ENCODE peak calls at places on chromosomes 2 and 18, in five cellular contexts. One of them, this sample, is unnamed.

GRCh38 chr2:105398522-105399206 is at the start of gene FHL2:
- DNase-seq in transverse colon: peak; percentile 78
- DNase-seq in heart left ventricle: peak; percentile 75
- DNase-seq in left ventricle myocardium inferior: peak; percentile 66
- DNase-seq in colonic mucosa: peak; percentile 77
- DNase-seq in this sample: peak; percentile 91

GRCh38 chr18:66048404-66048803 is 297.6 kb downstream of the CDH7 start:
- DNase-seq in heart left ventricle: no peak
- DNase-seq in transverse colon: no peak
- DNase-seq in colonic mucosa: no peak
- DNase-seq in left ventricle myocardium inferior: no peak
- DNase-seq in this sample: no peak

GRCh38 chr2:117981810-117982209 is 32.1 kb downstream of the CCDC93 start:
- DNase-seq in left ventricle myocardium inferior: no peak
- DNase-seq in colonic mucosa: no peak
- DNase-seq in transverse colon: no peak
- DNase-seq in heart left ventricle: no peak
- DNase-seq in this sample: no peak

GRCh38 chr2:205148756-205149155 is 533.5 kb upstream of the NRP2 start:
- DNase-seq in transverse colon: no peak
- DNase-seq in heart left ventricle: no peak
- DNase-seq in colonic mucosa: no peak
- DNase-seq in left ventricle myocardium inferior: no peak
- DNase-seq in this sample: no peak

GRCh38 chr2:146123714-146124113 is 1603.8 kb upstream of the ZEB2 start:
- DNase-seq in left ventricle myocardium inferior: no peak
- DNase-seq in colonic mucosa: no peak
- DNase-seq in heart left ventricle: no peak
- DNase-seq in transverse colon: no peak
- DNase-seq in this sample: no peak

GRCh38 chr18:12038082-12038660 is 55.5 kb upstream of the ANKRD62 start:
- DNase-seq in transverse colon: peak; percentile 26
- DNase-seq in heart left ventricle: no peak
- DNase-seq in colonic mucosa: peak; percentile 38
- DNase-seq in left ventricle myocardium inferior: no peak
- DNase-seq in this sample: peak; percentile 24

GRCh38 chr2:226692521-226693126 is 107.0 kb downstream of the IRS1 start:
- DNase-seq in transverse colon: no peak
- DNase-seq in colonic mucosa: no peak
- DNase-seq in left ventricle myocardium inferior: no peak
- DNase-seq in heart left ventricle: no peak
- DNase-seq in this sample: no peak

GRCh38 chr18:32714571-32715148 is 58.2 kb downstream of the KLHL14 start:
- DNase-seq in colonic mucosa: peak; percentile 58
- DNase-seq in heart left ventricle: no peak
- DNase-seq in left ventricle myocardium inferior: no peak
- DNase-seq in transverse colon: peak; percentile 31
- DNase-seq in this sample: peak; percentile 31

GRCh38 chr2:85413592-85414421 is 3.6 kb upstream of the CAPG start:
- DNase-seq in colonic mucosa: peak; percentile 75
- DNase-seq in transverse colon: peak; percentile 76
- DNase-seq in heart left ventricle: no peak
- DNase-seq in left ventricle myocardium inferior: no peak
- DNase-seq in this sample: no peak

GRCh38 chr2:154692927-154693326 is 5.6 kb upstream of the KCNJ3 start:
- DNase-seq in colonic mucosa: no peak
- DNase-seq in transverse colon: no peak
- DNase-seq in left ventricle myocardium inferior: no peak
- DNase-seq in heart left ventricle: no peak
- DNase-seq in this sample: no peak

GRCh38 chr18:75112486-75113096 is 96.3 kb downstream of the PTGR3 start:
- DNase-seq in transverse colon: no peak
- DNase-seq in heart left ventricle: no peak
- DNase-seq in colonic mucosa: no peak
- DNase-seq in left ventricle myocardium inferior: no peak
- DNase-seq in this sample: no peak

GRCh38 chr18:574456-575228 is 5.5 kb upstream of the CETN1 start:
- DNase-seq in transverse colon: no peak
- DNase-seq in colonic mucosa: no peak
- DNase-seq in left ventricle myocardium inferior: no peak
- DNase-seq in heart left ventricle: no peak
- DNase-seq in this sample: no peak

GRCh38 chr2:99608092-99608491 is 118.3 kb upstream of the REV1 start:
- DNase-seq in left ventricle myocardium inferior: no peak
- DNase-seq in heart left ventricle: no peak
- DNase-seq in transverse colon: no peak
- DNase-seq in colonic mucosa: no peak
- DNase-seq in this sample: no peak

GRCh38 chr18:66872277-66872676 is 268.4 kb upstream of the CDH19 start:
- DNase-seq in colonic mucosa: no peak
- DNase-seq in heart left ventricle: no peak
- DNase-seq in transverse colon: no peak
- DNase-seq in left ventricle myocardium inferior: no peak
- DNase-seq in this sample: no peak

GRCh38 chr18:63253018-63253417 is 66.6 kb downstream of the BCL2 start:
- DNase-seq in colonic mucosa: no peak
- DNase-seq in left ventricle myocardium inferior: no peak
- DNase-seq in heart left ventricle: no peak
- DNase-seq in transverse colon: no peak
- DNase-seq in this sample: no peak

GRCh38 chr2:26465981-26466471 is 11.9 kb downstream of the OTOF start:
- DNase-seq in transverse colon: no peak
- DNase-seq in left ventricle myocardium inferior: no peak
- DNase-seq in colonic mucosa: no peak
- DNase-seq in heart left ventricle: no peak
- DNase-seq in this sample: no peak

GRCh38 chr18:304887-305529 is 37.2 kb upstream of the THOC1 start:
- DNase-seq in left ventricle myocardium inferior: no peak
- DNase-seq in transverse colon: no peak
- DNase-seq in colonic mucosa: no peak
- DNase-seq in heart left ventricle: no peak
- DNase-seq in this sample: no peak

GRCh38 chr2:223959688-223960087 is 2.4 kb downstream of the MRPL44 start:
- DNase-seq in colonic mucosa: peak; percentile 33
- DNase-seq in heart left ventricle: no peak
- DNase-seq in transverse colon: no peak
- DNase-seq in left ventricle myocardium inferior: no peak
- DNase-seq in this sample: no peak

GRCh38 chr2:107808986-107809385 is 17.7 kb upstream of the RGPD4 start:
- DNase-seq in colonic mucosa: no peak
- DNase-seq in heart left ventricle: peak; percentile 35
- DNase-seq in left ventricle myocardium inferior: peak; percentile 22
- DNase-seq in transverse colon: no peak
- DNase-seq in this sample: no peak

GRCh38 chr2:233841183-233841582 is 13.2 kb downstream of the HJURP start:
- DNase-seq in transverse colon: no peak
- DNase-seq in colonic mucosa: no peak
- DNase-seq in left ventricle myocardium inferior: no peak
- DNase-seq in heart left ventricle: no peak
- DNase-seq in this sample: no peak

GRCh38 chr2:119929537-119929936 is 83.3 kb upstream of the EPB41L5 start:
- DNase-seq in left ventricle myocardium inferior: no peak
- DNase-seq in heart left ventricle: no peak
- DNase-seq in transverse colon: no peak
- DNase-seq in colonic mucosa: no peak
- DNase-seq in this sample: no peak

GRCh38 chr2:67752964-67753363 is 309.8 kb downstream of the C1D start:
- DNase-seq in left ventricle myocardium inferior: no peak
- DNase-seq in heart left ventricle: no peak
- DNase-seq in transverse colon: no peak
- DNase-seq in colonic mucosa: no peak
- DNase-seq in this sample: no peak

GRCh38 chr2:74871414-74871813 is 37.5 kb downstream of the HK2 start:
- DNase-seq in transverse colon: no peak
- DNase-seq in colonic mucosa: no peak
- DNase-seq in heart left ventricle: no peak
- DNase-seq in left ventricle myocardium inferior: no peak
- DNase-seq in this sample: no peak

GRCh38 chr2:36058953-36059352 is 296.6 kb upstream of the CRIM1 start:
- DNase-seq in heart left ventricle: no peak
- DNase-seq in left ventricle myocardium inferior: no peak
- DNase-seq in colonic mucosa: no peak
- DNase-seq in transverse colon: no peak
- DNase-seq in this sample: no peak

GRCh38 chr18:35673682-35674081 is 92.1 kb downstream of the GALNT1 start:
- DNase-seq in left ventricle myocardium inferior: no peak
- DNase-seq in colonic mucosa: no peak
- DNase-seq in heart left ventricle: no peak
- DNase-seq in transverse colon: no peak
- DNase-seq in this sample: no peak

GRCh38 chr2:88897718-88898117 is 206.2 kb downstream of the RPIA start:
- DNase-seq in left ventricle myocardium inferior: no peak
- DNase-seq in colonic mucosa: no peak
- DNase-seq in heart left ventricle: no peak
- DNase-seq in transverse colon: no peak
- DNase-seq in this sample: no peak

GRCh38 chr2:29518988-29519925 is 402.1 kb downstream of the ALK start:
- DNase-seq in transverse colon: no peak
- DNase-seq in colonic mucosa: no peak
- DNase-seq in left ventricle myocardium inferior: no peak
- DNase-seq in heart left ventricle: no peak
- DNase-seq in this sample: no peak

GRCh38 chr2:62216616-62217015 is 20.7 kb downstream of the B3GNT2 start:
- DNase-seq in left ventricle myocardium inferior: no peak
- DNase-seq in heart left ventricle: no peak
- DNase-seq in colonic mucosa: no peak
- DNase-seq in transverse colon: peak; percentile 25
- DNase-seq in this sample: no peak

GRCh38 chr2:176652300-176653182 is 383.3 kb downstream of the MTX2 start:
- DNase-seq in left ventricle myocardium inferior: no peak
- DNase-seq in transverse colon: no peak
- DNase-seq in heart left ventricle: no peak
- DNase-seq in colonic mucosa: peak; percentile 25
- DNase-seq in this sample: peak; percentile 48

GRCh38 chr2:197464180-197464579 is 10.8 kb downstream of the COQ10B start:
- DNase-seq in heart left ventricle: no peak
- DNase-seq in transverse colon: no peak
- DNase-seq in colonic mucosa: no peak
- DNase-seq in left ventricle myocardium inferior: no peak
- DNase-seq in this sample: no peak

GRCh38 chr2:42495611-42496010 is 1.8 kb upstream of the KCNG3 start:
- DNase-seq in colonic mucosa: no peak
- DNase-seq in left ventricle myocardium inferior: no peak
- DNase-seq in heart left ventricle: no peak
- DNase-seq in transverse colon: no peak
- DNase-seq in this sample: no peak

GRCh38 chr2:42493468-42493884 is 306 bp downstream of the KCNG3 start:
- DNase-seq in colonic mucosa: no peak
- DNase-seq in transverse colon: no peak
- DNase-seq in heart left ventricle: no peak
- DNase-seq in left ventricle myocardium inferior: no peak
- DNase-seq in this sample: no peak

GRCh38 chr2:42493885-42494433 is at the start of gene KCNG3:
- DNase-seq in transverse colon: peak; percentile 84
- DNase-seq in left ventricle myocardium inferior: peak; percentile 43
- DNase-seq in heart left ventricle: peak; percentile 52
- DNase-seq in colonic mucosa: peak; percentile 79
- DNase-seq in this sample: peak; percentile 70

GRCh38 chr2:42495234-42495581 is 1.4 kb upstream of the KCNG3 start:
- DNase-seq in colonic mucosa: no peak
- DNase-seq in heart left ventricle: no peak
- DNase-seq in left ventricle myocardium inferior: no peak
- DNase-seq in transverse colon: no peak
- DNase-seq in this sample: no peak

GRCh38 chr2:42494434-42495233 is 852 bp upstream of the KCNG3 start:
- DNase-seq in heart left ventricle: peak; percentile 66
- DNase-seq in transverse colon: peak; percentile 87
- DNase-seq in colonic mucosa: peak; percentile 82
- DNase-seq in left ventricle myocardium inferior: peak; percentile 45
- DNase-seq in this sample: peak; percentile 86
- H3K27me3 ChIP-seq in heart left ventricle: peaks cover 32% of the 10 kb centered on the region
- H3K27me3 ChIP-seq in transverse colon: peaks cover 31% of the 10 kb centered on the region
- H3K27me3 ChIP-seq in colonic mucosa: peaks cover 9% of the 10 kb centered on the region
- H3K27me3 ChIP-seq in left ventricle myocardium inferior: peaks cover 81% of the 10 kb centered on the region
- H3K27me3 ChIP-seq in this sample: no peaks in the 10 kb centered on the region

GRCh38 chr2:181657379-181657778 is 474 bp upstream of the CERKL start:
- DNase-seq in heart left ventricle: no peak
- DNase-seq in transverse colon: no peak
- DNase-seq in colonic mucosa: no peak
- DNase-seq in left ventricle myocardium inferior: no peak
- DNase-seq in this sample: no peak
- H3K4me3 ChIP-seq in heart left ventricle: peak overlapping the region; percentile 59
- H3K4me3 ChIP-seq in transverse colon: no peak overlapping the region
- H3K4me3 ChIP-seq in colonic mucosa: peak overlapping the region; percentile 64
- H3K4me3 ChIP-seq in left ventricle myocardium inferior: peak overlapping the region; percentile 68
- H3K4me3 ChIP-seq in this sample: no peak overlapping the region

DNA sequence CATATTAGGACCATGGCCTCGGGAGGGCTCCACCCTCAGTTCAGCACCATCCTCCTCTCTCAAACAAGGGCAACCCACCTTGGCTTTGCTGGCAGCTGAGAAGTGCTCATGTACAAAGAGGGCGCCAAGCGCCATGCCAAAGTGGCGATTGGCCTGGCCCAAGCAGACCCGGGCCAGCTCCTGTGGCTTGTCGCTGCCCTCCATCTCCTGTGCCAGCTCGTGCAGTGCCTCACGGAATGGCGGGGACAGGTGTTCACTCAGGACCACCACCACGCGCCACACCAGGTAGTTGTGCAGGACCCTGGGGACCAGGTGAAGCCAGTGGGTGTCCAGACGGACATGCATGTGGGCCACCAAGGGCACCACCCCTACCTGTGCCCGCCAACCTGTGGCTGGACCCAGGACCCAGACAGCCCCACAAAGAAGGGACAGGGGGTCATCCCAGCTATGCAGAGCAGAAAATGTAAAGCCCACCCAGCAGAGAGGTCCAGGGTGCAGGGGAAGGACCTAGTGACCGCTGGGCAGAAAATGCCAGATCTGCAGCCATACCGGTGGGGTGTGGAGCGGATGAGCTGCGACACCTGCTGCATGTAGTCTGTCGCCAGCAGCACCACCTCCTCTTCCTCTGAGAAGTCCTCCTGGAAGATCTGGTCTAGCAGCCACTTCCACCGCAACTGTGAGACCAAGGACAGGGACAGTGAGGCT is 3.6 kb downstream of the ECEL1 start:
- DNase-seq in transverse colon: no peak
- DNase-seq in heart left ventricle: no peak
- DNase-seq in colonic mucosa: no peak
- DNase-seq in left ventricle myocardium inferior: peak; percentile 9
- DNase-seq in this sample: no peak
- H3K27me3 ChIP-seq in transverse colon: peaks cover 75% of the 10 kb centered on the region
- H3K27me3 ChIP-seq in heart left ventricle: peaks cover 47% of the 10 kb centered on the region
- H3K27me3 ChIP-seq in colonic mucosa: peaks cover 42% of the 10 kb centered on the region
- H3K27me3 ChIP-seq in left ventricle myocardium inferior: peaks cover 100% of the 10 kb centered on the region
- H3K27me3 ChIP-seq in this sample: no peaks in the 10 kb centered on the region

DNA sequence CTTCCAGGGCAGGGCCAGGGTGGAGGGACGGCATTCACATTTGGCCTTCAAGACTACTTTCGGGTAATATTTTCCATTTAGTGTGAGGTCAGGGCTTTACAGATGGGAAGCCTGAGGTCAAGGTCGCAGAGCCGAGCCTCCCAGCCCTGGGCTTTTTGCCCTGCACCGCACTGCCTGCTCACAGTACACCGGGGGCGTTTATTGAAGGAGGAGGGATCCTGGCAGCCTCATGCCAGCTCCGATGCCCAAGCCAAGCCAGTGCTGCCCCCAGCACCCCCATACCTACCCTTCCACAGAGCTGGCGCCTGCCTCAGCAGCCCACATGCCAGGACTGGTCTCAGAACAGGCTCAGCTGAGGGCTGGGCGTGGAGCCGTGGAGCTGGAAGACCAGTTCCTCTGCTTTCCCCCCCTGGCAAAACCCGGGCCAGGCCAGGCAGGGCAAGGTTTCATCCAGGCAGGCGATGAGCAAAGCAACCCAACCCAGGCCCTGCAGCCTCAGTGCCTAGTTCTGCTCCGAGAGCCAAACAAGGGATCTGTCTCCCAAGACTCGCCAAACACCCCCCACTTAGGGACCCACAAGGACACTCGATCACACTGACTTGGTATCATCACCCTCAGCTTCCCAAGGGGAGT is 11.9 kb downstream of the SDC1 start:
- DNase-seq in heart left ventricle: no peak
- DNase-seq in colonic mucosa: no peak
- DNase-seq in left ventricle myocardium inferior: no peak
- DNase-seq in transverse colon: peak; percentile 50
- DNase-seq in this sample: no peak
- H3K4me3 ChIP-seq in heart left ventricle: no peak overlapping the region
- H3K4me3 ChIP-seq in colonic mucosa: no peak overlapping the region
- H3K4me3 ChIP-seq in left ventricle myocardium inferior: no peak overlapping the region
- H3K4me3 ChIP-seq in transverse colon: no peak overlapping the region
- H3K4me3 ChIP-seq in this sample: no peak overlapping the region